ENCODE peak calls at places on chromosomes 6 and 20, in four cellular contexts. I, A, Z and B are unnamed samples.
A peak's percentile ranks its signal among the peaks of the same experiment; 100 is the strongest.

GRCh38 chr6:33980176-33980805 is 165.6 kb downstream of the GRM4 start:
- DNase-seq in A (no peak), I (no peak), Z (no peak), B (no peak)

GRCh38 chr6:144543006-144543871 is 258.1 kb downstream of the UTRN start:
- DNase-seq in I (no peak), Z (peak; percentile 22), A (no peak), B (no peak)

GRCh38 chr6:169086020-169086419 is 167.6 kb downstream of the THBS2 start:
- DNase-seq in I (no peak), A (no peak), Z (peak; percentile 56), B (no peak)

GRCh38 chr6:66948106-66948505 is 1241.1 kb upstream of the EYS start:
- DNase-seq in Z (peak; percentile 12), I (no peak), A (no peak), B (no peak)

GRCh38 chr20:58666702-58667101 is 15.6 kb downstream of the STX16 start:
- DNase-seq in A (no peak), Z (no peak), I (no peak), B (no peak)

GRCh38 chr6:108260126-108260808 is 573 bp downstream of the SNX3 start:
- DNase-seq in I (peak; percentile 26), A (peak; percentile 45), Z (peak; percentile 55), B (peak; percentile 61)

GRCh38 chr6:156832166-156832743 is 55.1 kb downstream of the ARID1B start:
- DNase-seq in I (no peak), A (peak; percentile 52), Z (peak; percentile 35), B (peak; percentile 9)

GRCh38 chr20:61263084-61263695 is 11.1 kb downstream of the CDH4 start:
- DNase-seq in A (no peak), I (no peak), Z (no peak), B (no peak)

GRCh38 chr6:88867841-88868558 is 95.4 kb downstream of the RNGTT start:
- DNase-seq in Z (peak; percentile 71), I (no peak), A (no peak), B (no peak)

GRCh38 chr6:9131616-9132015 is 696.3 kb upstream of the SLC35B3 start:
- DNase-seq in Z (no peak), I (peak; percentile 19), A (no peak), B (no peak)

GRCh38 chr20:45052698-45053440 is 48.1 kb downstream of the KCNS1 start:
- DNase-seq in A (no peak), Z (peak; percentile 71), I (no peak), B (peak; percentile 30)

GRCh38 chr6:25717856-25718740 is 36.4 kb upstream of the SLC17A4 start:
- DNase-seq in A (no peak), I (no peak), Z (no peak), B (peak; percentile 36)

GRCh38 chr6:151388997-151389639 is 2.2 kb downstream of the ZBTB2 start:
- DNase-seq in A (no peak), I (no peak), Z (no peak), B (no peak)

GRCh38 chr6:151391021-151391470 is 313 bp downstream of the ZBTB2 start:
- DNase-seq in A (peak; percentile 85), Z (no peak), I (peak; percentile 60), B (peak; percentile 60)

GRCh38 chr6:151391471-151392428 is at the start of gene ZBTB2:
- DNase-seq in Z (peak; percentile 58), I (peak; percentile 60), A (peak; percentile 81), B (peak; percentile 66)

GRCh38 chr6:151390276-151391020 is 911 bp downstream of the ZBTB2 start:
- DNase-seq in A (peak; percentile 99), I (peak; percentile 98), Z (peak; percentile 100), B (peak; percentile 99)

GRCh38 chr6:151389640-151390275 is 1.6 kb downstream of the ZBTB2 start:
- DNase-seq in Z (peak; percentile 78), I (peak; percentile 61), A (peak; percentile 81), B (peak; percentile 72)
- H3K36me3 ChIP-seq in Z (no peaks in the 10 kb centered on the region), I (no peaks in the 10 kb centered on the region), A (no peaks in the 10 kb centered on the region), B (no peaks in the 10 kb centered on the region)

DNA sequence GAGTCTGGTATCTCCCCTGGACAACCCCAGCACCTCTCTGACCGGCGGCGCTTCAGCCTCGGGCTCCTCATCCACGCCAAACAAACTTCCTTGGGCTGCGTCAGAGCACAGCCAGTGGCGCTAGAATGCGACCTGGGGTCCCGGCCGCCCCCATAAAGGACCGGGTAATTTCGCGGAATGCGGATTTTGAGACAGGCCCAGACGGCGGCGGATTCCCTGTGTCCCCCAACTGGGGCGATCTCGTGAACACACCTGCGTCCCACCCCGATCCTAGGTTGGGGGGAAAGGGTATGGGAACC is 1.6 kb downstream of the FOXP4 start:
- DNase-seq in I (no peak), Z (no peak), A (no peak), B (no peak)
- H3K27me3 ChIP-seq in I (no peaks in the 10 kb centered on the region), Z (no peaks in the 10 kb centered on the region), A (peaks cover 8% of the 10 kb centered on the region), B (no peaks in the 10 kb centered on the region)

GRCh38 chr20:31308535-31309162 is at the start of gene DEFB116:
- DNase-seq in I (no peak), A (no peak), Z (no peak), B (no peak)
- H3K9me3 ChIP-seq in I (peaks cover 7% of the 10 kb centered on the region), A (peaks cover 10% of the 10 kb centered on the region), Z (peaks cover 3% of the 10 kb centered on the region), B (peaks cover 3% of the 10 kb centered on the region)

GRCh38 chr6:4128072-4128471 is 7.3 kb downstream of the ECI2 start:
- DNase-seq in I (no peak), A (no peak), Z (no peak), B (no peak)
- H3K36me3 ChIP-seq in I (no peaks in the 10 kb centered on the region), A (peaks cover 17% of the 10 kb centered on the region), Z (peaks cover 6% of the 10 kb centered on the region), B (peaks cover 17% of the 10 kb centered on the region)

DNA sequence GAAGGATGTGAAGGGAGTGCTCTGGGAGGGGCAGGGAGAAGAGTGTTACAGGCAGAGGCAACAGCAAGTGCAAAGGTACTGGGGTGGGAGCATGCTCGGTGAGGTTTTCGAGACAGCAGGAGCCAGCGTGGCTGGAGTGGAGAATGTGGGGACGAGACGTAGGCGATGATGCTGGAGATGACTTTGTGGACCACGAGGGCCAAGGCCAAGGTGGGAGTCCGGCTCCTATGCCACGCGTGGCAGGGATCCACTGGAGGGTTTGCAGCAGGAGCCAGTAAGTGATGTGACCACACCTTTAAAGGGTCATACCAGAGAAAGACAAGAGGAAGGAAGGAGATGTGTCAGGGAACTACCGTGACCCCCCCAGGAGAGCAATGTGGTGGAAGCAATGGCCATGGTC is 7.3 kb downstream of the PTGIS start:
- DNase-seq in I (no peak), A (no peak), Z (no peak), B (no peak)
- H3K27me3 ChIP-seq in I (no peaks in the 10 kb centered on the region), A (peaks cover 5% of the 10 kb centered on the region), Z (peaks cover 7% of the 10 kb centered on the region), B (no peaks in the 10 kb centered on the region)

DNA sequence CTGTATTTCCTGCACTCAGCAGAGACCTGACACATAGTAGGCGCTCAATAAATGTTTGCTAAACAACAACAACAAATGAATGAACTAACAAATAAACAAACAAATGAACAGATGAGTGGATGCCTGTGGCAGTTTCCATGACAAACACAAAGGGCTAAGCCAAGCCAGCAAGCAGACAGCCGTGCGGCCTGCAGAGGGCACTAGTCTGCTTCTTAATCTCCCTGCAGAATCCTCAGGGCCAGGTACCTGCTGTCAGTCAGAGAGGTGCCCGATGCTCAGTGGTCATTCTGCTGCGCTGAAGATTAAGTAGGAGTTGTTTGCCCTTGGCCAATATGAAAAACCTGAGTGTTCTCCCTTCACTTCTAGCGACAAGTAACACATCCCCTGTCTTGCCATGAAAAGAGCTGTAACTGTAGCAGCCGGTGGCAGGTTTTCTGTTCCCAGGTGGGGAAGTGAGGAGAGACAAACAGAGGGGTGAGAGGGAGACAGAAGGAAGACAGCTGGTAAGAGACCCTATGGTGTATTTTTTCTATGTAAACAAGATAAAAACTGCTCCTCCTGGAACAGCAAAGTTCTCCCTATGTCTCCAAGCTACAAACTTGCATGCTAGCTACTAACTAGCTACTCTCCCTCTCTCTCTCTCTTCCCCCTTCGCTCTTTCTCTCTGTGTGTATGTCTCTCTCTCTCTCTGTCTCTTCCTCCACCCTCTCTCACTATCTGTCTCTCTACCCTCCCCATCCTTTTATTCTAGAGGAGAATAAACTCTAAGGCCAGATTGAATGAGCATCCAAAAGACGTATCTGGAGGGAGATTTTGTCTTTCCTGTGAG is at the start of gene MC3R:
- DNase-seq in I (peak; percentile 40), A (peak; percentile 42), Z (peak; percentile 39), B (peak; percentile 23)
- H3K9me3 ChIP-seq in I (no peaks in the 10 kb centered on the region), A (no peaks in the 10 kb centered on the region), Z (no peaks in the 10 kb centered on the region), B (no peaks in the 10 kb centered on the region)

DNA sequence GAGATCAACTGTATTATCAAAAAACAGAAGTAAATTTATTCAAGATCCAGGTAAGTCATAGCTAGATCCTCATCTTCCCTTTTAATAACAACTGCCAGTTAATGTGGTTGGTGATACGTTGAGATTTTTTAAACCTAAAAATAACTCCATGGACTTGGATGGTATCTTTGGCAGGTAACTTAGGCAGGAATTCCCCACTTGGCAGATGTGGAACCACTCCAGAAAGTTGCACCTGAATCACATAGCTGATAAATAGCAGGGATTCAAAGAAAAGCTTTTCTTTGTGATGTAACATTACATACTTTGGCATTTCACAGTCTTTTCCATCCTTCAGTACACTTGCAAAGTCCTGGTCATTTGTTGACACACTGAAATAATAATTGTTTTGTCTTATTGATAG is 62.6 kb downstream of the PRPH2 start:
- DNase-seq in Z (peak; percentile 11), A (no peak), I (no peak), B (no peak)
- H3K36me3 ChIP-seq in Z (peaks cover 27% of the 10 kb centered on the region), A (peaks cover 39% of the 10 kb centered on the region), I (peaks cover 3% of the 10 kb centered on the region), B (peaks cover 12% of the 10 kb centered on the region)

GRCh38 chr20:63033635-63034510 is 27.1 kb upstream of the BHLHE23 start:
- DNase-seq in A (no peak), I (no peak), Z (no peak), B (no peak)

GRCh38 chr20:63031251-63032014 is 24.7 kb upstream of the BHLHE23 start:
- DNase-seq in I (no peak), Z (no peak), A (no peak), B (no peak)

GRCh38 chr20:63032026-63032800 is 25.4 kb upstream of the BHLHE23 start:
- DNase-seq in Z (no peak), A (no peak), I (no peak), B (no peak)

GRCh38 chr20:63035284-63036185 is 28.8 kb upstream of the BHLHE23 start:
- DNase-seq in Z (no peak), I (no peak), A (no peak), B (no peak)

GRCh38 chr20:63032861-63033634 is 26.3 kb upstream of the BHLHE23 start:
- DNase-seq in I (no peak), Z (no peak), A (no peak), B (no peak)
- H3K27me3 ChIP-seq in I (peaks cover 4% of the 10 kb centered on the region), Z (peaks cover 38% of the 10 kb centered on the region), A (peaks cover 92% of the 10 kb centered on the region), B (no peaks in the 10 kb centered on the region)

DNA sequence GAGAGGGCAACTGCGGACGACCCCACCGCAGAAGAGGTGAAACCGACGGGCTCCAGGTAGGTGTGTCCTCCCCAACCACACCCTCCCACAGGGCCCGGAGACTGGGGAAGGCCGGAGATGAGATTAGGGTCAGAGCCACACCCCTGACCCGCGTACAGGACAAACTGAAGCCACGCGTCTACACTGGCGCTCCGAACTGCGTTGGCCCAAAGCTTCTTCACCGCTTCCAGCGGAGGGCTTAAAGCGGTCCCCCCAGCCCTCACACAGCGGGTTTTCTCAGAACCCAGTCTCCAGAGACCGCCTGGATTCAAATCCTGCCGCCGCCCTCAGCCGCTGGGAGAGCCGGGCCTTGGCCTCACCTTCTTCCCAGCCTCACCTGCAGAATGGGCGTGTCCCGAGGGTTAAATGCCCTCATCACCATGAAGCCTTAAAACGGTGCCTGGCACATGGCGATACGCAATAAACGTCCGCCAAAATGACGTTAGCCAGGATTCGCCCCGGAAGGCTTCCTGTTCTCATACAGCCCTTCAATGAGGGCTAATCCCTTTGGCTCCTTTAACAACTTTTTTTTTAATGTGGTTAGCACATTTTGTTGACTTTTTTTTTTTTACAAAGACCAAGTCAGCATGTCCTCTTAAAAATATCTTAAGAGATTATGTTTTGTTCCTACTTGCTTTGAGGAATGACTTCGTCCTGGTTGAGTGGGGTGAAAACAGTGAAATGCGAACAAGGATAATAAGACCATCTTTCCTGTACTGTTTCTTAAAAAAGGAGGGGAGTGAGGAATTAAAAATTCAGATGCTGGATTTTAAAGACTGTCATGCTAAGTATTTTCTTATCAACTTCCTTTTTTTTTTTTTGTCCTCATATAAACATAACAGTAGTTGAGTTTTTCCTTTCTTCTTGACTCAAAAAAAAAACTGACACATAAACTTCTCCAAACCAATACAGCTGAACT is 15.1 kb upstream of the ZNF217 start:
- DNase-seq in I (peak; percentile 19), A (peak; percentile 43), Z (no peak), B (peak; percentile 26)
- H3K9me3 ChIP-seq in I (no peaks in the 10 kb centered on the region), A (no peaks in the 10 kb centered on the region), Z (no peaks in the 10 kb centered on the region), B (no peaks in the 10 kb centered on the region)